ENCODE peak calls at places on chromosomes 7 and 10, in six cellular contexts. R is epithelial cell of prostate; A is CD8-positive, alpha-beta memory T cell; X is HCEC 1CT; D is GM12865; O is BJ. P is an unnamed sample.

GRCh38 chr7:20269726-20270125 is 52.5 kb upstream of the MACC1 start:
- DNase-seq in R (no peak), A (no peak), X (peak), D (no peak), O (peak), P (no peak)

GRCh38 chr10:33252794-33253203 is 81.7 kb downstream of the NRP1 start:
- DNase-seq in R (no peak), A (no peak), X (peak), D (no peak), O (no peak), P (no peak)

GRCh38 chr10:90378524-90379076 is 479.2 kb downstream of the HTR7 start:
- DNase-seq in R (no peak), A (no peak), X (peak), D (no peak), O (no peak), P (no peak)

GRCh38 chr7:152683297-152683696 is 7.4 kb upstream of the XRCC2 start:
- DNase-seq in R (no peak), A (no peak), X (no peak), D (no peak), O (no peak), P (no peak)

GRCh38 chr7:348962-349755 is 59.2 kb downstream of the FOXL3 start:
- DNase-seq in R (no peak), A (no peak), X (no peak), D (no peak), O (no peak), P (no peak)

GRCh38 chr7:27605283-27605682 is 57.4 kb downstream of the HIBADH start:
- DNase-seq in R (no peak), A (no peak), X (no peak), D (no peak), O (no peak), P (no peak)

GRCh38 chr10:24873281-24873683 is 79.1 kb downstream of the PRTFDC1 start:
- DNase-seq in R (peak), A (no peak), X (peak), D (no peak), O (peak), P (peak)

GRCh38 chr7:38748056-38748610 is 117.0 kb upstream of the AMPH start:
- DNase-seq in R (no peak), A (no peak), X (no peak), D (no peak), O (no peak), P (peak)

GRCh38 chr7:131521651-131522163 is 34.7 kb downstream of the PODXL start:
- DNase-seq in R (no peak), A (no peak), X (no peak), D (no peak), O (no peak), P (no peak)

GRCh38 chr7:29946428-29947186 is 43.0 kb downstream of the SCRN1 start:
- DNase-seq in R (no peak), A (no peak), X (peak), D (peak), O (no peak), P (peak)

GRCh38 chr7:93011351-93012294 is 106.2 kb downstream of the SAMD9 start:
- DNase-seq in R (peak), A (no peak), X (peak), D (no peak), O (peak), P (no peak)

GRCh38 chr7:120981888-120982615 is 6.5 kb upstream of the CPED1 start:
- DNase-seq in R (peak), A (no peak), X (peak), D (no peak), O (no peak), P (no peak)

GRCh38 chr10:24381235-24382010 is 172.5 kb downstream of the KIAA1217 start:
- DNase-seq in R (no peak), A (no peak), X (no peak), D (no peak), O (no peak), P (no peak)

GRCh38 chr10:5283305-5284158 is 81.2 kb upstream of the UCN3 start:
- DNase-seq in R (no peak), A (peak), X (peak), D (peak), O (no peak), P (peak)

GRCh38 chr7:98215561-98216495 is 4.6 kb downstream of the BHLHA15 start:
- DNase-seq in R (no peak), A (no peak), X (no peak), D (no peak), O (no peak), P (peak)

GRCh38 chr7:90180649-90181048 is 26.4 kb downstream of the STEAP1 start:
- DNase-seq in R (no peak), A (no peak), X (no peak), D (no peak), O (no peak), P (no peak)

GRCh38 chr10:3071405-3072198 is 4.3 kb downstream of the PFKP start:
- DNase-seq in R (peak), A (no peak), X (peak), D (no peak), O (no peak), P (no peak)

GRCh38 chr7:98199131-98199530 is 12.1 kb upstream of the BHLHA15 start:
- DNase-seq in R (no peak), A (no peak), X (peak), D (no peak), O (no peak), P (no peak)

GRCh38 chr10:84108797-84109196 is 30.5 kb upstream of the GHITM start:
- DNase-seq in R (no peak), A (no peak), X (no peak), D (no peak), O (no peak), P (no peak)

GRCh38 chr7:51374936-51375335 is 58.3 kb upstream of the COBL start:
- DNase-seq in R (no peak), A (no peak), X (no peak), D (no peak), O (no peak), P (no peak)

GRCh38 chr10:116490028-116490662 is 55.6 kb upstream of the PNLIP start:
- DNase-seq in R (no peak), A (no peak), X (peak), D (peak), O (peak), P (peak)

GRCh38 chr7:85184599-85185354 is 2.1 kb downstream of the SEMA3D start:
- DNase-seq in R (no peak), A (no peak), X (no peak), D (no peak), O (no peak), P (no peak)

GRCh38 chr10:62610649-62611229 is 193.8 kb upstream of the ADO start:
- DNase-seq in R (no peak), A (peak), X (peak), D (peak), O (no peak), P (peak)